ENCODE peak calls at places on chromosomes 13 and 19, in seven cellular contexts. P is iris pigment epithelial cell, B is ascending aorta, K is nucleus accumbens, W is retina, M is BJ, J is lower leg skin. L is an unnamed sample.

GRCh38 chr13:49256841-49257240 is 9.1 kb downstream of the CDADC1 start:
- DNase-seq in P (no peak), B (no peak), K (no peak), W (no peak), M (no peak), J (no peak), L (no peak)

GRCh38 chr13:41812851-41813250 is 148.1 kb downstream of the VWA8 start:
- DNase-seq in P (no peak), B (no peak), K (no peak), W (no peak), M (no peak), J (no peak), L (no peak)

GRCh38 chr19:17469092-17469370 is 1.3 kb upstream of the SLC27A1 start:
- DNase-seq in P (peak; percentile 36), B (no peak), K (no peak), W (no peak), M (no peak), J (no peak), L (no peak)

GRCh38 chr19:55703790-55704215 is 28.8 kb downstream of the EPN1 start:
- DNase-seq in P (peak; percentile 20), B (no peak), K (peak; percentile 6), W (peak; percentile 75), M (no peak), J (peak; percentile 77), L (no peak)

GRCh38 chr13:113545931-113546516 is 38.5 kb upstream of the TFDP1 start:
- DNase-seq in P (no peak), B (peak; percentile 58), K (no peak), W (peak; percentile 50), M (no peak), J (peak; percentile 83), L (no peak)

GRCh38 chr13:40389081-40389641 is 277.3 kb downstream of the FOXO1 start:
- DNase-seq in P (no peak), B (no peak), K (no peak), W (peak; percentile 45), M (no peak), J (no peak), L (no peak)

GRCh38 chr19:39193785-39194184 is 3.0 kb upstream of the NCCRP1 start:
- DNase-seq in P (no peak), B (no peak), K (no peak), W (no peak), M (no peak), J (no peak), L (no peak)

GRCh38 chr13:29522044-29522685 is 73.3 kb downstream of the SLC7A1 start:
- DNase-seq in P (peak; percentile 93), B (peak; percentile 89), K (no peak), W (no peak), M (peak; percentile 86), J (no peak), L (no peak)

GRCh38 chr19:47707135-47707925 is 5.9 kb upstream of the EHD2 start:
- DNase-seq in P (peak; percentile 75), B (peak; percentile 86), K (peak; percentile 21), W (peak; percentile 69), M (no peak), J (peak; percentile 93), L (peak; percentile 57)